ENCODE peak calls at places on chromosomes 11 and 22, in four cellular contexts. A is K562, J is WTC11, L is GM12878. C is an unnamed sample.

GRCh38 chr22:17772249-17772962 is 1.9 kb downstream of the BID start:
- DNase-seq in A (no peak), L (no peak), J (no peak), C (no peak)

GRCh38 chr11:66144000-66144678 is 74.1 kb downstream of the PACS1 start:
- DNase-seq in J (no peak), A (no peak), L (no peak), C (no peak)

GRCh38 chr11:95568236-95568635 is 221.3 kb downstream of the FAM76B start:
- DNase-seq in J (no peak), L (no peak), A (no peak), C (no peak)

GRCh38 chr11:125188021-125188420 is 23.5 kb downstream of the PKNOX2 start:
- DNase-seq in J (no peak), L (no peak), A (no peak), C (no peak)

GRCh38 chr11:103923473-103923931 is 112.9 kb upstream of the DDI1 start:
- DNase-seq in J (no peak), A (no peak), L (no peak), C (peak; percentile 4)

GRCh38 chr11:12930850-12931249 is 78.3 kb upstream of the RASSF10 start:
- DNase-seq in A (no peak), L (no peak), J (no peak), C (peak; percentile 43)

GRCh38 chr11:11349870-11350325 is 3.2 kb downstream of the CSNK2A3 start:
- DNase-seq in L (no peak), A (no peak), J (no peak), C (no peak)

GRCh38 chr11:134466035-134466908 is 54.2 kb upstream of the B3GAT1 start:
- DNase-seq in J (peak; percentile 47), A (no peak), L (no peak), C (no peak)

GRCh38 chr11:132610216-132610615 is 922.1 kb downstream of the OPCML start:
- DNase-seq in J (no peak), L (no peak), A (no peak), C (no peak)

GRCh38 chr22:36658900-36659299 is 44.7 kb downstream of the CACNG2 start:
- DNase-seq in L (no peak), J (no peak), A (no peak), C (no peak)

DNA sequence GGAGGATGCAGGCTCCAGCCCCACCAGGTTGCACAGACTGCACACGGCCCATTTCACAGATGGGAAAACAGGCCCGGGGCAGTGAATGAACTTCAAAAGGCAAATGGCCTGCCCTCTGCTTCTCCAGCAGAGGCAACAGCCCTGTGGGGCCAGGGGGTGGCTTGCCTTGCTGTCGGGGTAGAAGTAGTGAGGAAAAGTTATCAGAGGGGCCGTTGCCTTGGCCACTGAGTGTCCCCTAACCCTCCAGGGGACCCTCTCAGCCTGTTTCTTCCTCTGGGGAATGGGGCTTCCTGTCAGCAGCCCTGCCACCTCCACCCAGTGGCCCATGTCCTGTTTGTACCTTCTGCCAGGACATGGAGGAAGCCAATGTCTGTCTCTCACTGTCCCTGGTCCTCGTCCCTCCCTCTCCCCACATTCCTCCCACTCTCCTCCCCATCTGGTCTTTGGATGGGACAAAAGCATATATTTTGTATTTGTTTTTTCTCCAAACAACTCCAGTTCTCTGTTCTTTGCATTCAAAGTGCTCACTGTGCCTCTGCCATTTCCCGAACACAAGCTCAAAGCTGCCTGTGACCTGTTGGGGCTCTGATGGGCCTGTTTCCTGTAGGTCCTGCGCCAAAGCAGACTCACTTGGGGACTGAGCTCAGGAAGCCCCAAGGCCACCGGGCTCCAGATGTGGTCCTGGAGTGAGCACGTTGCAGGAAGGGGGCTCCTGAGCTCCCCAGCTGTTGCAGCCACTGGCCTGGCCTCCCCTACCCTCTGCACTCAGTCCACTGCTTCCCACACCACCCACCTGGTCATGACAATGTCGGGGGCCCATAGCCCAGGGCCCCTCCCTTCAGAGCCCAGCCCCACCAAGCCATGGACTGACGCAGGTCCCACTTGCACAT is 9.5 kb downstream of the MAP4K2 start:
- DNase-seq in L (no peak), J (no peak), A (no peak), C (no peak)
- TF ChIP-seq TCF7 in L (no peak), J (no peak), A (no peak), C (no peak)

DNA sequence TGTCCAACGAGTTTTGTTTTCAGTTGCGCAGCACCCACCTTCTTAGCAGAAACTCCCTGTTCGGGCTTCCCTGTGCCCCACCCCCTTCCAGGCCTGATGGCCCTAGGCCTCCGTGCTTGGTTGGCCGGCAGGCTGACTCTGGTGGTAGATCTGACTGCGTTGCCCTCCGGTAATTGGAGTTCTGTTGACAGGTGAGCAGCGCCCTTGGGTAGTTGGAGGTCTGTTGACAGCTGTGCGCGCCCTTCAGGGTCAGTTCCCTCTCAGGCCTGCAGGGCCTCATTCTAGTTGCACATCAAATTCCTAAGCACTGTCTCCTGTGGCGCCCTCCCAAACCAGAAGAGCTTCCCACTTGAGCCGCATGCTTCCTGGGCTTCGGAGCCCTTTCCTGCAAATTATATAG is 776 bp downstream of the DGCR6 start:
- DNase-seq in J (peak; percentile 26), L (no peak), A (no peak), C (no peak)
- TF ChIP-seq CTCF in J (no peak), L (no peak), A (no peak), C (no peak)

GRCh38 chr11:120212259-120212888 is 1.5 kb downstream of the OAF start:
- DNase-seq in J (no peak), L (no peak), A (peak; percentile 31), C (no peak)
- TF ChIP-seq TCF7 in J (no peak), L (no peak), A (no peak), C (no peak)

GRCh38 chr11:120632579-120632978 is 121.0 kb downstream of the GRIK4 start:
- DNase-seq in J (no peak), A (peak; percentile 40), L (no peak), C (no peak)
- TF ChIP-seq CTCF in J (peak; percentile 23), A (peak; percentile 38), L (peak; percentile 62), C (no peak)

GRCh38 chr22:49620003-49620556 is 207.6 kb downstream of the BRD1 start:
- DNase-seq in J (peak; percentile 6), A (no peak), L (no peak), C (no peak)
- TF ChIP-seq TCF7 in J (no peak), A (no peak), L (no peak), C (no peak)

GRCh38 chr11:72702842-72703241 is 28.6 kb upstream of the PDE2A start:
- DNase-seq in J (no peak), L (no peak), A (no peak), C (no peak)
- TF ChIP-seq CTCF in J (no peak), L (no peak), A (no peak), C (no peak)

C was measured in HepG2.